ENCODE peak calls at places on chromosomes 2 and 18, in seven cellular contexts. C, V, L, A, Q, U and M are unnamed samples.

GRCh38 chr2:133326651-133327397 is 241.4 kb downstream of the NCKAP5 start:
- DNase-seq in L (no peak), V (peak; percentile 88), A (no peak), Q (no peak), C (no peak), U (peak; percentile 13), M (no peak)

GRCh38 chr2:182101263-182101662 is 115.6 kb downstream of the PPP1R1C start:
- DNase-seq in L (no peak), A (no peak), V (no peak), U (no peak), Q (no peak), C (no peak), M (no peak)

GRCh38 chr2:177165731-177166711 is 46.6 kb upstream of the HNRNPA3 start:
- DNase-seq in A (no peak), V (peak; percentile 80), C (no peak), L (no peak), U (peak; percentile 76), Q (no peak), M (peak; percentile 81)

GRCh38 chr18:44130365-44130942 is 550.2 kb upstream of the SETBP1 start:
- DNase-seq in A (no peak), U (no peak), L (no peak), V (peak; percentile 22), C (peak; percentile 10), Q (no peak), M (no peak)

GRCh38 chr2:30208453-30208852 is 22.9 kb upstream of the LBH start:
- DNase-seq in Q (no peak), V (peak; percentile 65), C (no peak), A (no peak), L (peak; percentile 28), U (peak; percentile 64), M (no peak)

GRCh38 chr2:167404896-167405295 is 516.6 kb downstream of the XIRP2 start:
- DNase-seq in V (peak; percentile 60), U (no peak), A (no peak), L (no peak), C (no peak), Q (no peak), M (no peak)

GRCh38 chr18:12092398-12093229 is 1.0 kb upstream of the ANKRD62 start:
- DNase-seq in C (no peak), U (no peak), L (no peak), Q (no peak), V (no peak), A (no peak), M (peak; percentile 5)

GRCh38 chr2:191190861-191191552 is 40.2 kb upstream of the STAT4 start:
- DNase-seq in V (no peak), C (no peak), Q (no peak), U (no peak), L (no peak), A (no peak), M (no peak)

GRCh38 chr2:7523557-7524210 is 606.5 kb downstream of the RNF144A start:
- DNase-seq in C (no peak), V (no peak), U (no peak), A (no peak), Q (no peak), L (no peak), M (no peak)

GRCh38 chr2:233513953-233514655 is 52.5 kb downstream of the USP40 start:
- DNase-seq in Q (no peak), A (no peak), L (no peak), U (no peak), C (no peak), V (peak; percentile 5), M (no peak)

GRCh38 chr2:144943293-144943941 is 423.5 kb upstream of the ZEB2 start:
- DNase-seq in A (no peak), L (no peak), Q (no peak), U (no peak), V (no peak), C (no peak), M (no peak)

GRCh38 chr2:118013221-118013723 is 598 bp downstream of the CCDC93 start:
- DNase-seq in V (no peak), Q (peak; percentile 18), U (no peak), A (no peak), C (peak; percentile 33), L (peak; percentile 32), M (no peak)

GRCh38 chr2:85935746-85936208 is 47.0 kb upstream of the ST3GAL5 start:
- DNase-seq in A (no peak), V (peak; percentile 97), Q (no peak), L (no peak), C (no peak), U (no peak), M (no peak)

GRCh38 chr18:3495691-3496090 is 45.7 kb downstream of the TGIF1 start:
- DNase-seq in C (no peak), Q (no peak), A (no peak), L (no peak), V (no peak), U (no peak), M (no peak)

GRCh38 chr2:121748202-121748601 is 7.2 kb upstream of the TSN start:
- DNase-seq in V (peak; percentile 48), L (no peak), C (no peak), Q (no peak), A (no peak), U (no peak), M (no peak)

GRCh38 chr2:122236152-122236892 is 480.9 kb downstream of the TSN start:
- DNase-seq in A (no peak), V (peak; percentile 3), L (no peak), C (no peak), Q (no peak), U (no peak), M (no peak)

GRCh38 chr2:42488297-42488696 is 5.5 kb downstream of the KCNG3 start:
- DNase-seq in V (no peak), A (no peak), U (no peak), L (no peak), Q (no peak), C (no peak), M (no peak)

GRCh38 chr2:217660423-217660822 is 342.4 kb downstream of the TNS1 start:
- DNase-seq in U (no peak), C (no peak), Q (no peak), V (no peak), L (no peak), A (no peak), M (no peak)